ENCODE peak calls at places on chromosome 9, in four cellular contexts. Y, X, A and G are unnamed samples. For H3K4me1 and H3K9me3, the result is how much of the 10 kb centered on the place peaks cover.

GRCh38 chr9:134418986-134419683 is 92.9 kb downstream of the RXRA start:
- DNase-seq in A (no peak), Y (no peak), X (no peak), G (no peak)

GRCh38 chr9:134730011-134730760 is 88.6 kb downstream of the COL5A1 start:
- DNase-seq in Y (no peak), X (no peak), A (no peak), G (peak)

GRCh38 chr9:96140401-96141180 is 161.4 kb downstream of the HSD17B3 start:
- DNase-seq in Y (peak), X (no peak), A (peak), G (no peak)

GRCh38 chr9:33393581-33393980 is 8.8 kb downstream of the AQP7 start:
- DNase-seq in X (no peak), Y (no peak), A (no peak), G (peak)

GRCh38 chr9:114688892-114689291 is 6.9 kb upstream of the TEX48 start:
- DNase-seq in A (no peak), X (no peak), Y (no peak), G (no peak)

GRCh38 chr9:127858041-127858512 is 3.6 kb upstream of the ENG start:
- DNase-seq in X (no peak), Y (no peak), A (no peak), G (peak)

GRCh38 chr9:101739311-101739710 is 864 bp upstream of the GRIN3A start:
- DNase-seq in A (no peak), Y (no peak), X (no peak), G (no peak)

GRCh38 chr9:95494416-95495371 is 22.1 kb downstream of the PTCH1 start:
- DNase-seq in X (no peak), Y (peak), A (peak), G (no peak)

GRCh38 chr9:79652598-79652997 is 80.8 kb downstream of the TLE4 start:
- DNase-seq in A (no peak), Y (no peak), X (no peak), G (no peak)

GRCh38 chr9:98142182-98142924 is 23.3 kb upstream of the TRIM14 start:
- DNase-seq in Y (no peak), A (peak), X (peak), G (no peak)

GRCh38 chr9:133074111-133074651 is 12.4 kb downstream of the CEL start:
- DNase-seq in Y (no peak), A (peak), X (no peak), G (no peak)

GRCh38 chr9:86546712-86547111 is 192.5 kb upstream of the TUT7 start:
- DNase-seq in Y (no peak), X (no peak), A (no peak), G (peak)

DNA sequence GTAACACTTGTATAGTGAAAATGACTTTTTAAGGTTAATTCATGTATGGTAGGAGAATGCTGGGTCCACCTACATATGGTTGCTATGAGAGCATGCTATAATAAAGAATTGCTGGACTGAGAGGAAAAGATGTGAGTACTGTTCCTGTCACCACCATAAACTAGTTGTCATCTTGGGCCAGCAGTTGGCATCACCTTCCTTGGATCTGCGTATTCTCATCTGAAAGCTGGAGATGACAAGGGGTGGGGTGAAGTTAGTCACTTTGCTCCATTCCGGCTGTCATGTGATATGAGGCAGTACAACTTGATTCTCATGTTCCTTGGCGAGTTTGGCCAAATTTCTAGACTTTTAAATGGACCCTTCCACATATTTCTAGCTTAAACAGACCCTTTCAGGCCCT is 33.3 kb downstream of the PIP5K1B start:
- DNase-seq in A (no peak), Y (no peak), X (no peak), G (no peak)
- H3K4me1 ChIP-seq in A (under half), Y (under half), X (under half), G (under half)

GRCh38 chr9:76718166-76718565 is 46.1 kb upstream of the PCA3 start:
- DNase-seq in X (no peak), A (no peak), Y (no peak), G (no peak)
- TF ChIP-seq CTCF in X (no peak), A (no peak), Y (peak), G (no peak)

GRCh38 chr9:24652181-24652580 is 106.5 kb upstream of the IZUMO3 start:
- DNase-seq in X (no peak), A (no peak), Y (no peak), G (no peak)

DNA sequence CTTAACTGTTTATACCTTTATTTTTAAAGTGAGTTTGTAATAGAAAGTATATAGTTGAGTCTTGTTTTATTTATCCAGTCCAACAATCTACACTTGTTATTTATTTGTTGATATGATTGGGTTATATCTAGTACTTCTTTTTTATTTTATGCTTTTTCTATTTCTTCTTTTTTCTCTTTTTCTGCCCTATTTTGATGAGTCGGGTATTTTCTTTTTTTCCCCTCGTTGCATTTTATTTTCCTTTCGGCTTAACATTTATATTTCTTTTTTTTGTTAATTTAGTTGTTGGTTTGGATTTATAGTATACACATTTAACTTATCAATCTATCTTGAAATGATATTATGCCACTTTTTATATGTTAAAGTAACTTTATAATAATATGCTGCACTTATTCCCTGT is 111.7 kb upstream of the IZUMO3 start:
- DNase-seq in Y (no peak), A (no peak), X (no peak), G (no peak)
- H3K9me3 ChIP-seq in Y (under half), A (under half), X (under half), G (under half)

GRCh38 chr9:70590264-70590646 is 175.8 kb upstream of the KLF9 start:
- DNase-seq in Y (no peak), X (no peak), A (no peak), G (no peak)
- H3K4me1 ChIP-seq in Y (under half), X (under half), A (under half), G (under half)

DNA sequence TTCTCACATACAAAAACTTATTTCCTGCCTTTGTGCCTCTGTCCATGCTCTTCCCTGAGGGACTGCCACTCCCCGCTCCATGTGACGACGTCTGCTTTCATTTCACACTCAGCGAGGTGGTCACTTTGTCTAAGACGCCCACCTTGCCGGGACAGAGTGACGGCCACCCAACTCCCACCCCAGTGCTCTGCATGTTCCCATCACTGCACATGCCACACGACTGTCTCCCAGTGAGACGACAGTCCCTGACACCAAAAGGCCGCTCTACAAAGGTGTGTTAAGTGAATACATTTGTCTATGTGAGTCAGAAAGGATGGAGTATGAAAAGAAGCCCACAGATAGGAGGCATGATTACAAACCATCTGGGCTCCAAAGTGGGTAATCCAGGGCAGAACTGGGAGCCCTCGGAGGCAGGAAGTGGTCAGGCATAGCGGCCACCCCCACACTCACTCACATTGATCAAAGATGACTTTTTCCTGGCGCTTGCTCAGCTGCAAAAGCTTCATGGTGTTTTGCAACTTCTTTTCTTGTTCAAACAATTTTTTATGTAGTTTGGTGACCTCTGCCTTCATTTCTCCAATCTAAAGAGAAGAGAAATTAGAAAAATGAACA is 185.8 kb downstream of the CDK5RAP2 start:
- DNase-seq in A (no peak), Y (no peak), X (peak), G (no peak)
- TF ChIP-seq CTCF in A (no peak), Y (no peak), X (peak), G (no peak)

DNA sequence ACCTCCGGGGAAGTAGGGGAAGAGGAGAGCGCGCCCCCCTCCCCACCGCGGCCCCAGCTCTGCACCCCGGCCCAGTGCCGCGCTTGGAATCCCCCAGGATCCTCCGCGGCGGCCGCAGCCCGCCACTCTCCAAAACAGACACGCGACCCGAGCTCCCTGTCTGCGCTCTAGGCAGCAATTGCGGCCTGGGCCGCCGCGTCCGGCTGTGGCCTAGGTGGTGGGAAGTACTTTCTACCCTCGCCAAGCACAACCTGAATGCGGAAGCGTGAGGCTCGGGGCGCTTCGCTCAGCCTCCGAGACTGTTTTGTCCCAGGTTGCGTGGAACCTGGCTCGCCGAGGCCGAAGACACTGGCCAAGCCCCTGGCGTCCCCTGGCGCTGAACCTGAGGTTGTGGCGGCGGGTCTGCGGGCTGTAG is 3.3 kb upstream of the FOXB2 start:
- DNase-seq in X (no peak), A (no peak), Y (peak), G (no peak)
- H3K9me3 ChIP-seq in X (under half), A (under half), Y (under half), G (under half)

GRCh38 chr9:112750111-112750766 is at the start of gene SNX30:
- DNase-seq in X (peak), A (peak), Y (peak), G (peak)
- H3K4me1 ChIP-seq in X (under half), A (under half), Y (under half), G (under half)